ENCODE peak calls at places on chromosomes 13 and 19, in nine cellular contexts. A is NCI-H1105, Q is caudate nucleus, P is COR-L47, N is cardiac fibroblast, R is nucleus accumbens, K is T-cell, H is psoas muscle, Z is nephron progenitor cell. C is an unnamed sample.

GRCh38 chr19:11203194-11204075 is 6.1 kb upstream of the KANK2 start:
- DNase-seq in K (peak; percentile 15), N (peak; percentile 95), P (peak; percentile 36), Z (peak; percentile 79), A (peak; percentile 20), R (peak; percentile 5), H (peak; percentile 80), Q (peak; percentile 33), C (no peak)

GRCh38 chr19:11752244-11752736 is 13.5 kb upstream of the ZNF823 start:
- DNase-seq in N (no peak), Z (no peak), Q (no peak), K (no peak), R (no peak), H (no peak), P (no peak), A (no peak), C (no peak)

GRCh38 chr13:52161193-52161646 is 1.8 kb upstream of the NEK3 start:
- DNase-seq in Z (no peak), K (no peak), P (no peak), A (no peak), N (no peak), Q (no peak), H (no peak), R (no peak), C (no peak)

GRCh38 chr13:97274782-97275252 is 52.7 kb downstream of the MBNL2 start:
- DNase-seq in H (no peak), Z (no peak), N (peak; percentile 64), P (no peak), R (no peak), A (no peak), Q (no peak), K (no peak), C (no peak)

GRCh38 chr13:41649659-41650058 is 192.3 kb downstream of the RGCC start:
- DNase-seq in P (no peak), K (no peak), N (peak; percentile 28), H (no peak), R (no peak), Q (no peak), A (no peak), Z (no peak), C (no peak)

GRCh38 chr13:26497991-26498423 is 59.5 kb upstream of the WASF3 start:
- DNase-seq in Q (no peak), Z (no peak), K (no peak), N (peak; percentile 69), H (no peak), P (no peak), R (no peak), A (no peak), C (no peak)

GRCh38 chr19:47973529-47973928 is 18.4 kb downstream of the BSPH1 start:
- DNase-seq in Q (no peak), K (no peak), P (no peak), Z (no peak), A (no peak), R (no peak), H (no peak), N (no peak), C (no peak)

GRCh38 chr13:53691417-53691816 is 662.8 kb downstream of the OLFM4 start:
- DNase-seq in A (no peak), Z (no peak), P (no peak), N (no peak), H (no peak), R (no peak), Q (no peak), K (no peak), C (no peak)

GRCh38 chr13:25943666-25944065 is 108.2 kb downstream of the SHISA2 start:
- DNase-seq in Z (no peak), K (no peak), N (peak; percentile 55), Q (no peak), A (no peak), H (no peak), R (no peak), P (no peak), C (no peak)

GRCh38 chr19:48997972-48998371 is 4.3 kb downstream of the RUVBL2 start:
- DNase-seq in H (no peak), R (no peak), P (no peak), A (no peak), Z (peak; percentile 75), K (peak; percentile 45), Q (no peak), N (peak; percentile 64), C (no peak)

GRCh38 chr19:7477758-7478157 is 11.1 kb downstream of the PEX11G start:
- DNase-seq in N (no peak), Q (no peak), P (no peak), K (no peak), Z (no peak), A (no peak), R (no peak), H (no peak), C (no peak)

GRCh38 chr13:39676315-39676876 is 20.9 kb downstream of the COG6 start:
- DNase-seq in R (no peak), H (no peak), A (peak; percentile 7), K (peak; percentile 4), Z (no peak), N (peak; percentile 72), Q (no peak), P (peak; percentile 72), C (no peak)

GRCh38 chr13:103694033-103694432 is 627.8 kb upstream of the SLC10A2 start:
- DNase-seq in H (no peak), R (no peak), N (no peak), K (no peak), Q (no peak), A (no peak), P (no peak), Z (no peak), C (peak; percentile 5)

GRCh38 chr13:28181413-28181812 is 43.1 kb downstream of the PAN3 start:
- DNase-seq in P (no peak), Z (no peak), R (no peak), H (no peak), N (peak; percentile 15), K (no peak), A (no peak), Q (no peak), C (no peak)

GRCh38 chr19:57269515-57270250 is 10.6 kb upstream of the ZNF460 start:
- DNase-seq in P (no peak), Q (no peak), N (peak; percentile 65), A (no peak), Z (no peak), H (no peak), R (no peak), K (no peak), C (no peak)

GRCh38 chr13:99982021-99982740 is 597 bp downstream of the ZIC2 start:
- DNase-seq in P (no peak), N (no peak), Q (no peak), A (no peak), H (no peak), Z (peak; percentile 61), R (no peak), K (no peak), C (no peak)

GRCh38 chr19:9836021-9836420 is 903 bp downstream of the PIN1 start:
- DNase-seq in R (no peak), P (peak; percentile 28), Z (no peak), Q (no peak), H (no peak), K (no peak), N (peak; percentile 51), A (no peak), C (no peak)

GRCh38 chr13:78589206-78589605 is 14.1 kb downstream of the POU4F1 start:
- DNase-seq in Q (no peak), R (no peak), A (no peak), K (no peak), P (no peak), H (no peak), Z (peak; percentile 92), N (no peak), C (no peak)

GRCh38 chr13:47679391-47679790 is 321.7 kb downstream of the SUCLA2 start:
- DNase-seq in Z (no peak), H (no peak), Q (no peak), K (no peak), A (no peak), R (no peak), N (peak; percentile 66), P (no peak), C (no peak)

GRCh38 chr19:1038995-1039645 is 787 bp upstream of the ABCA7 start:
- DNase-seq in R (no peak), H (peak; percentile 50), P (no peak), Z (no peak), Q (no peak), A (no peak), K (peak; percentile 19), N (no peak), C (no peak)

GRCh38 chr13:78102121-78102677 is 183.6 kb upstream of the EDNRB start:
- DNase-seq in Z (no peak), H (peak; percentile 47), Q (no peak), A (no peak), P (no peak), R (no peak), N (peak; percentile 91), K (no peak), C (no peak)

GRCh38 chr13:99122171-99122570 is 78.5 kb upstream of the UBAC2 start:
- DNase-seq in Z (no peak), P (no peak), K (no peak), A (no peak), H (no peak), Q (no peak), R (no peak), N (no peak), C (no peak)

GRCh38 chr13:42395066-42395821 is 123.3 kb downstream of the AKAP11 start:
- DNase-seq in R (no peak), H (no peak), P (no peak), K (no peak), N (no peak), Q (no peak), Z (no peak), A (no peak), C (no peak)

GRCh38 chr13:83881917-83882625 is at the start of gene SLITRK1:
- DNase-seq in K (peak; percentile 8), Q (peak; percentile 52), A (no peak), R (peak; percentile 63), Z (peak; percentile 98), P (peak; percentile 63), H (no peak), N (peak; percentile 50), C (peak; percentile 76)

GRCh38 chr19:34504809-34505291 is 23.3 kb downstream of the WTIP start:
- DNase-seq in Z (no peak), Q (no peak), A (no peak), H (no peak), P (no peak), R (no peak), K (no peak), N (no peak), C (no peak)

GRCh38 chr19:10450853-10451609 is 30.7 kb downstream of the PDE4A start:
- DNase-seq in Z (no peak), K (no peak), H (no peak), R (no peak), P (no peak), N (no peak), A (no peak), Q (no peak), C (peak; percentile 71)

GRCh38 chr13:110298221-110298565 is 8.8 kb downstream of the COL4A1 start:
- DNase-seq in H (no peak), P (no peak), A (no peak), Z (no peak), R (no peak), Q (no peak), N (no peak), K (no peak), C (no peak)

GRCh38 chr19:19137556-19138109 is 645 bp downstream of the TMEM161A start:
- DNase-seq in R (no peak), Q (no peak), H (peak; percentile 66), Z (no peak), N (peak; percentile 15), K (no peak), P (no peak), A (no peak), C (no peak)

GRCh38 chr13:60584976-60585375 is 188.0 kb downstream of the TDRD3 start:
- DNase-seq in R (no peak), A (no peak), P (no peak), H (no peak), Z (peak; percentile 7), N (peak; percentile 51), K (no peak), Q (no peak), C (peak; percentile 28)

C was measured in iPS DF 19.7.